ENCODE peak calls at places on chromosomes 3 and 15, in eight cellular contexts. K, Q, T, E, U, H, A and V are unnamed samples.

GRCh38 chr3:184760337-184761119 is 48.7 kb upstream of the MAGEF1 start:
- DNase-seq in K (peak; percentile 49), Q (no peak), T (peak; percentile 71), E (no peak), U (no peak), H (no peak), A (no peak), V (no peak)

GRCh38 chr3:56469141-56469540 is 874 bp upstream of the ERC2 start:
- DNase-seq in K (no peak), Q (no peak), T (no peak), E (no peak), U (no peak), H (no peak), A (no peak), V (no peak)

GRCh38 chr15:56744701-56745683 is 11.7 kb upstream of the ZNF280D start:
- DNase-seq in K (no peak), Q (no peak), T (no peak), E (no peak), U (no peak), H (no peak), A (no peak), V (no peak)

GRCh38 chr3:171465768-171466167 is 5.6 kb upstream of the TNIK start:
- DNase-seq in K (no peak), Q (no peak), T (no peak), E (no peak), U (no peak), H (no peak), A (no peak), V (no peak)

GRCh38 chr3:184937611-184938010 is 125.6 kb downstream of the VPS8 start:
- DNase-seq in K (no peak), Q (no peak), T (no peak), E (no peak), U (no peak), H (no peak), A (no peak), V (no peak)

GRCh38 chr15:99425666-99426301 is 140.0 kb upstream of the MEF2A start:
- DNase-seq in K (peak; percentile 59), Q (no peak), T (peak; percentile 24), E (no peak), U (peak; percentile 38), H (peak; percentile 61), A (peak; percentile 44), V (peak; percentile 70)

GRCh38 chr15:77738441-77739437 is 106.0 kb upstream of the LINGO1 start:
- DNase-seq in K (no peak), Q (no peak), T (no peak), E (no peak), U (no peak), H (no peak), A (no peak), V (no peak)

GRCh38 chr15:94081829-94082228 is 149.5 kb upstream of the MCTP2 start:
- DNase-seq in K (no peak), Q (no peak), T (no peak), E (no peak), U (no peak), H (no peak), A (no peak), V (no peak)

GRCh38 chr15:70466305-70466704 is 297.1 kb downstream of the UACA start:
- DNase-seq in K (peak; percentile 25), Q (no peak), T (no peak), E (no peak), U (no peak), H (no peak), A (no peak), V (no peak)

GRCh38 chr3:192597511-192597910 is 129.8 kb downstream of the FGF12 start:
- DNase-seq in K (no peak), Q (no peak), T (no peak), E (no peak), U (peak; percentile 32), H (no peak), A (no peak), V (no peak)

GRCh38 chr3:141528837-141529236 is 42.0 kb downstream of the RASA2 start:
- DNase-seq in K (no peak), Q (no peak), T (no peak), E (no peak), U (no peak), H (no peak), A (no peak), V (no peak)

DNA sequence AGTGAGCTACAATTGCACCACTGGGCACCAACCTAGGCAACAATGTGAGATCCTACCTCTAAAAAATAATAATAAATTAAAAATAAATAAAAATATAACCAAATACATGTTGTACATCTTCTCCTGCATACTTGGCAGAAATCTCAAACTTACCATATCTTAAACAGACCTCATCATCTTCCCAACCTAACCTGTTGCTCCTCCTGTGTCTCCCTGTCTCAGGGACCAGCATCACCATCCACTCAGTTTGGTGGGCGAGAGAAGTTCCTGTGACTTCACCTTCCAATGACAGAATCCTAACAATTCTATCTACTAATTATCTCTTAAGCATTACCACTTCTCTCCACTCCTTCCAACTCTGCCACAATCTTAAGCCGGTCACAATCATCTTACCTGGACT is 3.3 kb downstream of the PIK3R4 start:
- DNase-seq in K (no peak), Q (no peak), T (no peak), E (no peak), U (no peak), H (no peak), A (no peak), V (no peak)
- H3K4me1 ChIP-seq in K (peaks cover 88% of the 10 kb centered on the region), Q (peaks cover 22% of the 10 kb centered on the region), T (peaks cover 18% of the 10 kb centered on the region), E (peaks cover 55% of the 10 kb centered on the region), U (peaks cover 12% of the 10 kb centered on the region), H (no peaks in the 10 kb centered on the region), A (peaks cover 9% of the 10 kb centered on the region), V (peaks cover 24% of the 10 kb centered on the region)

GRCh38 chr3:149510480-149510879 is 36.0 kb downstream of the TM4SF4 start:
- DNase-seq in K (no peak), Q (no peak), T (no peak), E (no peak), U (no peak), H (no peak), A (no peak), V (no peak)
- TF ChIP-seq CTCF in K (no peak), Q (no peak), T (no peak), E (no peak), U (no peak), H (no peak), A (no peak), V (no peak)

GRCh38 chr15:64381000-64381751 is at the start of gene PCLAF:
- DNase-seq in K (peak; percentile 98), Q (peak; percentile 100), T (peak; percentile 94), E (peak; percentile 92), U (peak; percentile 96), H (peak; percentile 97), A (peak; percentile 94), V (peak; percentile 100)

GRCh38 chr15:64383760-64384159 is 2.5 kb upstream of the PCLAF start:
- DNase-seq in K (no peak), Q (no peak), T (no peak), E (no peak), U (no peak), H (no peak), A (no peak), V (no peak)

DNA sequence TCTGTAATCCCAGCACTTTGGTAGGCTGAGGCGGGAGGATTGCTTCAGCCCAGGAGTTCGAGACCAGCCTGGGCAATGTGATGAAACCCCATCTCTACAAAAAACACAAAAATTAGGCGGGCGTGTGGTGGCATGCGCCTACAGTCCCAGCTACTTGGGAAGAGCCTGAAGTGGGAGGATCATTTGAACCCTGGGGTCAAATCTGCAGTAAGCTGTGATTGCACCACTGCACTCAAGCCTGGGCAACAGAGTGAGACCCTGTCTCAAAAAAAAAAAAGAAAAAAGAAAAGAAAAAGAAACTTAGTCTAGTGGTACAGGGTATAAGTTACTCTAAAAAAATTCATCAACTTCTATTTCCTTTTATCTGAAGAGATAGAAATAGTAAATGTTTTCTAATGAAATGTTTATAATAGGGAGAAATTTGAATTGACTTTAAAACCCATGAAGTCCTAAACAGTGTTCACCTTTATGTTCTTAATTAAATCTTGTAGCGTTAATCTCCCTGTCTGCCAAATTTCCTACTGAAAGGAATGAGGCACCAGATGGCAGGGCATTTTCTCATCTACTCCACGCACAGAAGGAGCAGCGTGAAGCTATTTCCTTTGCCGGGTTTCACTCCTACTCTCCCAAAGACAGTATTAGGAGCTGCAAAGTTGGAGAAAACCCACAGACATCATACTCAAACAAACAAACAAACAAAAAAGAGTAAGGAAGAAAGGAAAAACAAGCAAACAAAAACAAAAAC is 1.9 kb downstream of the PCLAF start:
- DNase-seq in K (no peak), Q (no peak), T (no peak), E (no peak), U (no peak), H (peak; percentile 28), A (no peak), V (no peak)
- H3K4me3 ChIP-seq in K (no peak overlapping the region), Q (peak overlapping the region; percentile 57), T (peak overlapping the region; percentile 73), E (no peak overlapping the region), U (no peak overlapping the region), H (no peak overlapping the region), A (no peak overlapping the region), V (peak overlapping the region; percentile 52)

GRCh38 chr15:43516185-43516584 is 1.2 kb upstream of the MAP1A start:
- DNase-seq in K (no peak), Q (no peak), T (no peak), E (no peak), U (no peak), H (peak; percentile 79), A (no peak), V (no peak)
- H3K4me1 ChIP-seq in K (peaks cover 38% of the 10 kb centered on the region), Q (peaks cover 6% of the 10 kb centered on the region), T (peaks cover 22% of the 10 kb centered on the region), E (peaks cover 24% of the 10 kb centered on the region), U (peaks cover 3% of the 10 kb centered on the region), H (no peaks in the 10 kb centered on the region), A (peaks cover 3% of the 10 kb centered on the region), V (no peaks in the 10 kb centered on the region)

GRCh38 chr3:52014613-52015012 is 18.9 kb upstream of the RPL29 start:
- DNase-seq in K (no peak), Q (no peak), T (no peak), E (no peak), U (no peak), H (no peak), A (no peak), V (no peak)
- TF ChIP-seq CTCF in K (peak; percentile 19), Q (no peak), T (no peak), E (no peak), U (no peak), H (no peak), A (no peak), V (peak; percentile 24)